ENCODE peak calls at places on chromosomes 2 and 18, in four cellular contexts. A, E, Z and S are unnamed samples.

GRCh38 chr18:470661-471501 is 29.6 kb downstream of the COLEC12 start:
- DNase-seq in A (no peak), Z (no peak), E (no peak), S (no peak)

GRCh38 chr2:72981516-72981915 is 64.2 kb downstream of the EMX1 start:
- DNase-seq in Z (no peak), E (no peak), A (no peak), S (no peak)

GRCh38 chr2:136185991-136186771 is 68.2 kb upstream of the CXCR4 start:
- DNase-seq in A (no peak), Z (no peak), E (no peak), S (no peak)

GRCh38 chr2:237790353-237790752 is 8.2 kb upstream of the RBM44 start:
- DNase-seq in E (no peak), A (no peak), Z (no peak), S (no peak)

GRCh38 chr2:238406222-238406997 is 20.3 kb upstream of the ASB1 start:
- DNase-seq in A (no peak), E (no peak), Z (no peak), S (no peak)

GRCh38 chr2:175402591-175402990 is 221.1 kb upstream of the ATP5MC3 start:
- DNase-seq in A (no peak), Z (no peak), E (no peak), S (peak; percentile 95)

GRCh38 chr2:64946737-64947090 is 42.5 kb upstream of the SLC1A4 start:
- DNase-seq in A (no peak), Z (no peak), E (no peak), S (no peak)

GRCh38 chr2:216799873-216800421 is 59.9 kb downstream of the TNP1 start:
- DNase-seq in Z (no peak), A (no peak), E (no peak), S (no peak)

GRCh38 chr2:207236156-207236935 is 70.6 kb upstream of the KLF7 start:
- DNase-seq in Z (no peak), E (no peak), A (no peak), S (no peak)

DNA sequence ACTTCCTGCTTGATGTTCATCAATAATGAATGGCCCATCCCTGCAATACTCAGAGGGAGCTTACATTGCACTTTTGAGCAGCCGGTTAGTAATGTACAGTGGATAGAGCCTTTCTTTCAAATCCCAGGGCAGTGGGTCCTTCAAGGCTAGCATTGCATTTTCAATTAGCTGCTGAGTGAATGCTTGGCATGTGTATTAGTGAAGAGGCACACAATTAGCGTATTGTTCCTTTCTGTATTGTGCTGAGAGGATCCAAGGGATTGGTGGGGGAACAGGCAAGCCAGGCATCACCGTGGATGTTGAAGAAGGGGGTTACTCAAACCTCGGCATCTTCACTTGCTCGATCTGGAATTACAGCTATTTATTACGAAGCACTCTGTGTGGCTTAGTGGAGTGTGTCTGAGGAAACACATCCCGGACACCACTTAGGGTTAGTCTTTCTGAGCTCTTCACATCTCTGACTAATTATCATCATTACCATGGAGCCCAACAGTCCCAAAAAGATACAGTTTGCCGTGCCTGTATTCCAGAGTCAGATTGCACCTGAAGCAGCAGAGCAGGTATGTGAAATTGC is at the start of gene PPP1R1C:
- DNase-seq in E (peak; percentile 8), Z (no peak), A (no peak), S (no peak)
- H3K27ac ChIP-seq in E (no peak within 1 kb of the TSS), Z (no peak within 1 kb of the TSS), A (no peak within 1 kb of the TSS), S (no peak within 1 kb of the TSS)

GRCh38 chr18:48548404-48548771 is 9.6 kb downstream of the CTIF start:
- DNase-seq in A (no peak), E (no peak), Z (peak; percentile 40), S (no peak)
- H3K27ac ChIP-seq in A (no peak overlapping the region), E (no peak overlapping the region), Z (no peak overlapping the region), S (peak overlapping the region; percentile 77)

GRCh38 chr18:2846241-2846637 is 567 bp upstream of the EMILIN2 start:
- DNase-seq in E (no peak), Z (no peak), A (no peak), S (no peak)
- H3K27ac ChIP-seq in E (no peak overlapping the region), Z (peak overlapping the region; percentile 51), A (no peak overlapping the region), S (no peak overlapping the region)

GRCh38 chr2:101518470-101519172 is 43.7 kb upstream of the RFX8 start:
- DNase-seq in Z (no peak), E (peak; percentile 23), A (no peak), S (no peak)
- H3K27ac ChIP-seq in Z (no peak overlapping the region), E (no peak overlapping the region), A (no peak overlapping the region), S (no peak overlapping the region)

DNA sequence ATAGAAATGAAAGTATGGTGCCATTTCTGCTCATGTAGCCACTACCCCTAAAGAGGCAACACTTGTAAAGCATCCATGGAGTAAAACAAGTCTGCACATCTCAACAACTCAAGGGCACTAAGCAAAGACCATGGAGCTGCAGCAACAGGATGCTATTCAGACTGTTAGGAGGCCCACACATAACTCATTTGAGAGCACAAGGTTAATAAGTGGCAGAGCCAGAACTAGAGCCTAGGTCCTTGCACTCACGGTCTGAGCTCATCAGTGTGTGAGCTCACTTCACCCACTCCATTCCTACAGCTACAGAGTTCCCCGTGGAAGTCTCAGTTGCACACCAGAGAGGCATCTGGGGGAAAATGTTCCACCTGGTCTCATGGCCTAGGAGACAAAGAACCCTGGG is 35.0 kb downstream of the TTC32 start:
- DNase-seq in A (no peak), Z (no peak), E (no peak), S (no peak)
- H3K27ac ChIP-seq in A (no peak overlapping the region), Z (no peak overlapping the region), E (no peak overlapping the region), S (no peak overlapping the region)

DNA sequence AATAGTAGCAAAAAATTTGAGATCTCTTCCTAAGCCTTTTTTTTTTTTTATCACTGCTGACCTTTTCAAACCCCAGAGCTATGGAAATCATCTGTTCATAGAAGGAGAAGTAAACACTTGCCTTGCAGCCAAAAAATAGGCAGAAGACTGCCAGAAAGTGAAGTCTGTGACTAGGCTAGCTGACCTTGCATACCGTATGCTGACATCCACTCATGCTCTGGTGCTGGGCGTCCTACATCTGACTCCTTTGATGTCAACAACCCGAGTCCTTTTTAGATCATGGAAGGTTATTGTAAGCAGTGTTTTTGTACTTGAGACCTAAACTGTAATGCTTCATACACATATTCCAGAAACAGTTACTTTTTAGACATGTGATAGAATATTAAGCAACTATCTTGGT is 154.3 kb upstream of the RASGRP3 start:
- DNase-seq in Z (no peak), E (no peak), A (no peak), S (no peak)
- H3K27ac ChIP-seq in Z (no peak overlapping the region), E (no peak overlapping the region), A (no peak overlapping the region), S (no peak overlapping the region)

GRCh38 chr2:8243748-8244147 is 438.1 kb upstream of the ID2 start:
- DNase-seq in Z (no peak), E (no peak), A (no peak), S (no peak)
- H3K27ac ChIP-seq in Z (no peak overlapping the region), E (no peak overlapping the region), A (no peak overlapping the region), S (no peak overlapping the region)